ENCODE peak calls at places on chromosomes 2 and 18, in eight cellular contexts. J is left ventricle myocardium inferior; I is cardiac septum; K is effector memory CD4-positive, alpha-beta T cell; C is endothelial cell; G is adrenal gland; M is GM13976; O is posterior cingulate gyrus. X is an unnamed sample.

GRCh38 chr2:238099709-238100048 is 461 bp upstream of the ESPNL start:
- DNase-seq in O (no peak), I (no peak), K (no peak), J (no peak), M (no peak), G (peak; percentile 42), C (no peak), X (no peak)

GRCh38 chr2:98554116-98554861 is 54.0 kb downstream of the COA5 start:
- DNase-seq in G (no peak), M (no peak), J (no peak), K (no peak), I (peak; percentile 72), C (no peak), O (no peak), X (no peak)

GRCh38 chr18:7945882-7946281 is 378.8 kb downstream of the PTPRM start:
- DNase-seq in J (no peak), O (no peak), K (no peak), I (no peak), G (no peak), C (no peak), M (no peak), X (no peak)

GRCh38 chr2:140604788-140605187 is 1526.0 kb downstream of the LRP1B start:
- DNase-seq in I (no peak), J (no peak), M (no peak), G (no peak), C (no peak), K (no peak), O (no peak), X (no peak)

GRCh38 chr2:120904825-120905224 is 169.2 kb downstream of the GLI2 start:
- DNase-seq in G (no peak), J (no peak), I (no peak), C (no peak), K (no peak), O (no peak), M (no peak), X (no peak)

GRCh38 chr2:241001413-241002274 is 3.2 kb downstream of the SNED1 start:
- DNase-seq in O (no peak), K (no peak), M (no peak), I (peak; percentile 68), G (peak; percentile 42), J (no peak), C (no peak), X (no peak)

GRCh38 chr2:234288974-234289455 is 207.9 kb downstream of the ARL4C start:
- DNase-seq in I (no peak), O (peak; percentile 67), M (peak; percentile 57), J (peak; percentile 51), C (peak; percentile 81), G (peak; percentile 86), K (peak; percentile 62), X (peak; percentile 53)

GRCh38 chr18:74204543-74205152 is 56.3 kb downstream of the TIMM21 start:
- DNase-seq in O (no peak), G (no peak), K (no peak), J (no peak), C (no peak), M (no peak), I (no peak), X (no peak)

GRCh38 chr2:129929321-129930290 is 49.9 kb upstream of the RAB6C start:
- DNase-seq in J (peak; percentile 71), M (no peak), K (no peak), I (no peak), G (peak; percentile 81), C (no peak), O (peak; percentile 62), X (no peak)

GRCh38 chr2:183010112-183010511 is 28.1 kb downstream of the NCKAP1 start:
- DNase-seq in J (peak; percentile 29), K (no peak), G (no peak), I (no peak), O (no peak), C (no peak), M (no peak), X (no peak)

GRCh38 chr18:7517852-7518251 is 49.3 kb upstream of the PTPRM start:
- DNase-seq in J (no peak), K (no peak), I (no peak), C (no peak), M (no peak), O (no peak), G (no peak), X (no peak)

GRCh38 chr2:224023188-224023587 is 15.9 kb downstream of the SERPINE2 start:
- DNase-seq in M (no peak), J (no peak), C (no peak), I (no peak), K (no peak), G (no peak), O (no peak), X (no peak)

GRCh38 chr2:223759569-223760430 is 77.6 kb downstream of the AP1S3 start:
- DNase-seq in G (no peak), M (no peak), I (no peak), J (no peak), O (no peak), C (no peak), K (no peak), X (no peak)

GRCh38 chr2:38554973-38555595 is 47.6 kb downstream of the HNRNPLL start:
- DNase-seq in M (no peak), I (no peak), K (no peak), O (no peak), G (no peak), C (no peak), J (no peak), X (no peak)

GRCh38 chr2:6772366-6772710 is 93.4 kb downstream of the CMPK2 start:
- DNase-seq in J (no peak), I (no peak), G (no peak), O (no peak), M (no peak), C (no peak), K (no peak), X (no peak)

GRCh38 chr18:62850619-62851306 is 135.4 kb downstream of the PHLPP1 start:
- DNase-seq in O (no peak), K (no peak), G (no peak), J (no peak), I (no peak), M (no peak), C (no peak), X (no peak)

GRCh38 chr2:162244559-162245031 is 1.4 kb upstream of the FAP start:
- DNase-seq in K (no peak), I (no peak), O (no peak), M (no peak), J (no peak), C (no peak), G (no peak), X (no peak)

GRCh38 chr2:168210898-168211570 is 36.4 kb downstream of the STK39 start:
- DNase-seq in J (no peak), M (no peak), O (no peak), I (no peak), G (no peak), K (no peak), C (no peak), X (no peak)

GRCh38 chr2:180562378-180562777 is 418.0 kb upstream of the UBE2E3 start:
- DNase-seq in G (no peak), M (no peak), J (no peak), C (no peak), K (no peak), O (no peak), I (no peak), X (no peak)

GRCh38 chr18:56541340-56541739 is 97.1 kb downstream of the TXNL1 start:
- DNase-seq in G (no peak), M (no peak), O (no peak), C (no peak), I (no peak), J (no peak), K (no peak), X (no peak)

GRCh38 chr2:50746526-50746925 is 285.4 kb downstream of the NRXN1 start:
- DNase-seq in K (no peak), O (no peak), C (peak; percentile 60), M (no peak), J (no peak), I (no peak), G (no peak), X (no peak)

GRCh38 chr2:139518276-139518675 is 738.1 kb upstream of the NXPH2 start:
- DNase-seq in O (peak; percentile 14), I (no peak), K (no peak), J (no peak), C (no peak), M (no peak), G (no peak), X (no peak)

GRCh38 chr2:149170911-149171310 is 132.4 kb downstream of the LYPD6B start:
- DNase-seq in I (no peak), C (no peak), O (no peak), K (no peak), J (no peak), M (no peak), G (no peak), X (no peak)

X was measured in stimulated activated CD8-positive, alpha-beta memory T cell treated with anti-CD3 and anti-CD28 coated beads, Interleukin-12 subunit alpha, Interleukin-12 subunit beta, amount 100 ng/mL, for 1 hour.